ENCODE peak calls at places on chromosomes 6 and 20, in eight cellular contexts. One of them, this sample, is unnamed.

GRCh38 chr6:106608080-106608668 is 21.1 kb downstream of the RTN4IP1 start:
- DNase-seq in endothelial cell: peak; percentile 51
- DNase-seq in IMR-90: peak; percentile 49
- DNase-seq in AG04449: no peak
- DNase-seq in astrocyte of the spinal cord: peak; percentile 66
- DNase-seq in breast epithelium: no peak
- DNase-seq in AG04450: no peak
- DNase-seq in GM23338: peak; percentile 89
- DNase-seq in this sample: no peak

GRCh38 chr20:13816757-13817156 is 31.9 kb downstream of the NDUFAF5 start:
- DNase-seq in endothelial cell: no peak
- DNase-seq in IMR-90: no peak
- DNase-seq in AG04449: no peak
- DNase-seq in astrocyte of the spinal cord: no peak
- DNase-seq in breast epithelium: no peak
- DNase-seq in AG04450: no peak
- DNase-seq in GM23338: no peak
- DNase-seq in this sample: no peak

GRCh38 chr6:1042583-1043457 is 269.1 kb upstream of the FOXQ1 start:
- DNase-seq in endothelial cell: no peak
- DNase-seq in IMR-90: no peak
- DNase-seq in AG04449: no peak
- DNase-seq in astrocyte of the spinal cord: no peak
- DNase-seq in breast epithelium: no peak
- DNase-seq in AG04450: no peak
- DNase-seq in GM23338: no peak
- DNase-seq in this sample: no peak

GRCh38 chr6:147154454-147154853 is 49.8 kb upstream of the STXBP5 start:
- DNase-seq in endothelial cell: no peak
- DNase-seq in IMR-90: peak; percentile 79
- DNase-seq in AG04449: no peak
- DNase-seq in astrocyte of the spinal cord: peak; percentile 72
- DNase-seq in breast epithelium: no peak
- DNase-seq in AG04450: no peak
- DNase-seq in GM23338: no peak
- DNase-seq in this sample: no peak

GRCh38 chr20:19137641-19138040 is 74.8 kb upstream of the SLC24A3 start:
- DNase-seq in endothelial cell: no peak
- DNase-seq in IMR-90: no peak
- DNase-seq in AG04449: no peak
- DNase-seq in astrocyte of the spinal cord: no peak
- DNase-seq in breast epithelium: no peak
- DNase-seq in AG04450: no peak
- DNase-seq in GM23338: no peak
- DNase-seq in this sample: no peak

GRCh38 chr6:53398541-53399344 is 50.0 kb upstream of the ELOVL5 start:
- DNase-seq in endothelial cell: no peak
- DNase-seq in IMR-90: peak; percentile 7
- DNase-seq in AG04449: no peak
- DNase-seq in astrocyte of the spinal cord: peak; percentile 65
- DNase-seq in breast epithelium: no peak
- DNase-seq in AG04450: no peak
- DNase-seq in GM23338: no peak
- DNase-seq in this sample: no peak

GRCh38 chr6:30748851-30749540 is 4.6 kb upstream of the IER3 start:
- DNase-seq in endothelial cell: no peak
- DNase-seq in IMR-90: peak; percentile 48
- DNase-seq in AG04449: no peak
- DNase-seq in astrocyte of the spinal cord: no peak
- DNase-seq in breast epithelium: peak; percentile 55
- DNase-seq in AG04450: no peak
- DNase-seq in GM23338: no peak
- DNase-seq in this sample: no peak

GRCh38 chr6:129115491-129115890 is 232.6 kb downstream of the LAMA2 start:
- DNase-seq in endothelial cell: no peak
- DNase-seq in IMR-90: no peak
- DNase-seq in AG04449: no peak
- DNase-seq in astrocyte of the spinal cord: no peak
- DNase-seq in breast epithelium: no peak
- DNase-seq in AG04450: no peak
- DNase-seq in GM23338: no peak
- DNase-seq in this sample: no peak

GRCh38 chr6:147651249-147652063 is 143.0 kb downstream of the SAMD5 start:
- DNase-seq in endothelial cell: no peak
- DNase-seq in IMR-90: peak; percentile 51
- DNase-seq in AG04449: no peak
- DNase-seq in astrocyte of the spinal cord: no peak
- DNase-seq in breast epithelium: no peak
- DNase-seq in AG04450: no peak
- DNase-seq in GM23338: peak; percentile 23
- DNase-seq in this sample: no peak

GRCh38 chr6:139137716-139138115 is 2.8 kb downstream of the HECA start:
- DNase-seq in endothelial cell: no peak
- DNase-seq in IMR-90: no peak
- DNase-seq in AG04449: no peak
- DNase-seq in astrocyte of the spinal cord: no peak
- DNase-seq in breast epithelium: no peak
- DNase-seq in AG04450: no peak
- DNase-seq in GM23338: no peak
- DNase-seq in this sample: no peak

GRCh38 chr6:36697481-36697903 is at the start of gene RAB44:
- DNase-seq in endothelial cell: no peak
- DNase-seq in IMR-90: no peak
- DNase-seq in AG04449: no peak
- DNase-seq in astrocyte of the spinal cord: no peak
- DNase-seq in breast epithelium: no peak
- DNase-seq in AG04450: no peak
- DNase-seq in GM23338: no peak
- DNase-seq in this sample: no peak

GRCh38 chr6:69719602-69720193 is 77.1 kb downstream of the LMBRD1 start:
- DNase-seq in endothelial cell: no peak
- DNase-seq in IMR-90: peak; percentile 37
- DNase-seq in AG04449: no peak
- DNase-seq in astrocyte of the spinal cord: peak; percentile 42
- DNase-seq in breast epithelium: no peak
- DNase-seq in AG04450: no peak
- DNase-seq in GM23338: peak; percentile 35
- DNase-seq in this sample: no peak

GRCh38 chr6:35140991-35141720 is at the start of gene TCP11:
- DNase-seq in endothelial cell: no peak
- DNase-seq in IMR-90: no peak
- DNase-seq in AG04449: no peak
- DNase-seq in astrocyte of the spinal cord: no peak
- DNase-seq in breast epithelium: no peak
- DNase-seq in AG04450: no peak
- DNase-seq in GM23338: peak; percentile 77
- DNase-seq in this sample: peak; percentile 40

GRCh38 chr20:43189614-43190331 is at the start of gene PTPRT:
- DNase-seq in endothelial cell: no peak
- DNase-seq in IMR-90: no peak
- DNase-seq in AG04449: no peak
- DNase-seq in astrocyte of the spinal cord: no peak
- DNase-seq in breast epithelium: no peak
- DNase-seq in AG04450: no peak
- DNase-seq in GM23338: peak; percentile 24
- DNase-seq in this sample: no peak

GRCh38 chr6:39029156-39030011 is 19.2 kb upstream of the GLP1R start:
- DNase-seq in endothelial cell: peak; percentile 72
- DNase-seq in IMR-90: no peak
- DNase-seq in AG04449: no peak
- DNase-seq in astrocyte of the spinal cord: no peak
- DNase-seq in breast epithelium: no peak
- DNase-seq in AG04450: no peak
- DNase-seq in GM23338: peak; percentile 80
- DNase-seq in this sample: peak; percentile 55
- TF ChIP-seq CTCF in endothelial cell: peak; percentile 81
- TF ChIP-seq CTCF in IMR-90: peak; percentile 41
- TF ChIP-seq CTCF in AG04449: peak; percentile 83
- TF ChIP-seq CTCF in astrocyte of the spinal cord: peak; percentile 69
- TF ChIP-seq CTCF in breast epithelium: no peak
- TF ChIP-seq CTCF in AG04450: peak; percentile 70
- TF ChIP-seq CTCF in GM23338: peak; percentile 88
- TF ChIP-seq CTCF in this sample: peak; percentile 83

GRCh38 chr6:159429427-159429826 is 260.2 kb downstream of the FNDC1 start:
- DNase-seq in endothelial cell: no peak
- DNase-seq in IMR-90: no peak
- DNase-seq in AG04449: no peak
- DNase-seq in astrocyte of the spinal cord: no peak
- DNase-seq in breast epithelium: no peak
- DNase-seq in AG04450: no peak
- DNase-seq in GM23338: no peak
- DNase-seq in this sample: no peak
- TF ChIP-seq CTCF in endothelial cell: no peak
- TF ChIP-seq CTCF in IMR-90: no peak
- TF ChIP-seq CTCF in AG04449: no peak
- TF ChIP-seq CTCF in astrocyte of the spinal cord: no peak
- TF ChIP-seq CTCF in breast epithelium: no peak
- TF ChIP-seq CTCF in AG04450: no peak
- TF ChIP-seq CTCF in GM23338: no peak
- TF ChIP-seq CTCF in this sample: no peak

GRCh38 chr20:57433658-57434389 is 42.6 kb downstream of the RBM38 start:
- DNase-seq in endothelial cell: no peak
- DNase-seq in IMR-90: no peak
- DNase-seq in AG04449: no peak
- DNase-seq in astrocyte of the spinal cord: no peak
- DNase-seq in breast epithelium: no peak
- DNase-seq in AG04450: no peak
- DNase-seq in GM23338: no peak
- DNase-seq in this sample: peak; percentile 54

GRCh38 chr20:57435498-57436222 is 44.5 kb downstream of the RBM38 start:
- DNase-seq in endothelial cell: no peak
- DNase-seq in IMR-90: no peak
- DNase-seq in AG04449: no peak
- DNase-seq in astrocyte of the spinal cord: peak; percentile 29
- DNase-seq in breast epithelium: peak; percentile 99
- DNase-seq in AG04450: no peak
- DNase-seq in GM23338: peak; percentile 63
- DNase-seq in this sample: peak; percentile 34

GRCh38 chr20:57435105-57435497 is 43.9 kb downstream of the RBM38 start:
- DNase-seq in endothelial cell: no peak
- DNase-seq in IMR-90: no peak
- DNase-seq in AG04449: no peak
- DNase-seq in astrocyte of the spinal cord: no peak
- DNase-seq in breast epithelium: no peak
- DNase-seq in AG04450: no peak
- DNase-seq in GM23338: no peak
- DNase-seq in this sample: no peak

GRCh38 chr20:57432874-57433491 is 41.8 kb downstream of the RBM38 start:
- DNase-seq in endothelial cell: no peak
- DNase-seq in IMR-90: no peak
- DNase-seq in AG04449: no peak
- DNase-seq in astrocyte of the spinal cord: no peak
- DNase-seq in breast epithelium: no peak
- DNase-seq in AG04450: no peak
- DNase-seq in GM23338: no peak
- DNase-seq in this sample: peak; percentile 53

DNA sequence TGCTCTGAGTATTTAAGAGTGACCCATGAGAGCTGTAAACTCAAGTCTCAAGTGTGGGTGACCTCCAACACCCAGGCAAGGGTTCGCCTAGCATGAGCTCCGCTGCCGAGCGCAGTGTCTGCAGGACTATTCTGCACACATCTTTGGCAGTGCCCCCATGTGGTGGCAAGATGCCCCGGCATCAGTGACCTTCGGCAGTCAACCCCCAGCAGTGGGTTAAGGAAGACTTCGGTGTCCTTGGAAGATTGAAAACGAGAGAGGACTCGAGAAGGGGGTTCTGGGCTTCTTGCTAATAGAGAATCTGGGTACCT is 43.1 kb downstream of the RBM38 start:
- DNase-seq in endothelial cell: no peak
- DNase-seq in IMR-90: no peak
- DNase-seq in AG04449: no peak
- DNase-seq in astrocyte of the spinal cord: no peak
- DNase-seq in breast epithelium: no peak
- DNase-seq in AG04450: no peak
- DNase-seq in GM23338: no peak
- DNase-seq in this sample: no peak
- TF ChIP-seq CTCF in endothelial cell: no peak
- TF ChIP-seq CTCF in IMR-90: no peak
- TF ChIP-seq CTCF in AG04449: no peak
- TF ChIP-seq CTCF in astrocyte of the spinal cord: no peak
- TF ChIP-seq CTCF in breast epithelium: no peak
- TF ChIP-seq CTCF in AG04450: no peak
- TF ChIP-seq CTCF in GM23338: peak; percentile 35
- TF ChIP-seq CTCF in this sample: peak; percentile 20

DNA sequence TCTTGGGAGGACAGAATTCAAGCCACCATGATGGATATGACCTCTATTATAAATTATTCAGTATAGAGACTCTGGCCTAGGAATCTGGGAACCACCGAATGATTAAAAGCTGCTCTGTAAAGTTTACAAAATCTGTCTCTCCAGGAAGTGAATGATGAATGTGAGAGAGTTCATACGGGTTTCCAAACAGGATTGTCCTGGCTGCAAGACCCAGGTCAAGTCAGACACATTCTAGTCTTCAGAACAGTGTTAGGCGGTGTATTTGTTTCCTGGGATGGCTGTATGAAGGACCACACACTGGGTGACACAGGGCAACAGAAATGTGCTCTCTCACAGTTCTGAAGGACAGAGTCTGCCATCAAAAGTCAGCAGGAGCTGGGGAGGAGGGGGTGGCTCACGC is 222.4 kb downstream of the ZNF217 start:
- DNase-seq in endothelial cell: no peak
- DNase-seq in IMR-90: no peak
- DNase-seq in AG04449: no peak
- DNase-seq in astrocyte of the spinal cord: no peak
- DNase-seq in breast epithelium: no peak
- DNase-seq in AG04450: no peak
- DNase-seq in GM23338: no peak
- DNase-seq in this sample: no peak
- TF ChIP-seq CTCF in endothelial cell: no peak
- TF ChIP-seq CTCF in IMR-90: no peak
- TF ChIP-seq CTCF in AG04449: no peak
- TF ChIP-seq CTCF in astrocyte of the spinal cord: no peak
- TF ChIP-seq CTCF in breast epithelium: no peak
- TF ChIP-seq CTCF in AG04450: no peak
- TF ChIP-seq CTCF in GM23338: no peak
- TF ChIP-seq CTCF in this sample: no peak

GRCh38 chr6:108168501-108168979 is 2.7 kb downstream of the NR2E1 start:
- DNase-seq in endothelial cell: peak; percentile 73
- DNase-seq in IMR-90: no peak
- DNase-seq in AG04449: no peak
- DNase-seq in astrocyte of the spinal cord: peak; percentile 43
- DNase-seq in breast epithelium: no peak
- DNase-seq in AG04450: no peak
- DNase-seq in GM23338: peak; percentile 71
- DNase-seq in this sample: no peak
- TF ChIP-seq CTCF in endothelial cell: no peak
- TF ChIP-seq CTCF in IMR-90: no peak
- TF ChIP-seq CTCF in AG04449: peak; percentile 38
- TF ChIP-seq CTCF in astrocyte of the spinal cord: peak; percentile 45
- TF ChIP-seq CTCF in breast epithelium: no peak
- TF ChIP-seq CTCF in AG04450: peak; percentile 24
- TF ChIP-seq CTCF in GM23338: no peak
- TF ChIP-seq CTCF in this sample: no peak